ENCODE peak calls at places on chromosomes 2 and 18, in ten cellular contexts. One of them, this sample, is unnamed.

GRCh38 chr2:240328526-240328925 is 106.9 kb upstream of the GPC1 start:
- DNase-seq in choroid plexus epithelial cell: no peak
- DNase-seq in epithelial cell of proximal tubule: no peak
- DNase-seq in psoas muscle: no peak
- DNase-seq in ascending aorta: no peak
- DNase-seq in astrocyte of the spinal cord: no peak
- DNase-seq in endodermal cell: no peak
- DNase-seq in fibroblast of mammary gland: no peak
- DNase-seq in mammary epithelial cell: no peak
- DNase-seq in GM10248: no peak
- DNase-seq in this sample: no peak

GRCh38 chr18:45066868-45067267 is 386.2 kb downstream of the SETBP1 start:
- DNase-seq in choroid plexus epithelial cell: no peak
- DNase-seq in epithelial cell of proximal tubule: no peak
- DNase-seq in psoas muscle: peak; percentile 77
- DNase-seq in ascending aorta: no peak
- DNase-seq in astrocyte of the spinal cord: no peak
- DNase-seq in endodermal cell: no peak
- DNase-seq in fibroblast of mammary gland: no peak
- DNase-seq in mammary epithelial cell: no peak
- DNase-seq in GM10248: no peak
- DNase-seq in this sample: no peak

GRCh38 chr2:46157072-46157965 is 139.9 kb upstream of the EPAS1 start:
- DNase-seq in choroid plexus epithelial cell: no peak
- DNase-seq in epithelial cell of proximal tubule: no peak
- DNase-seq in psoas muscle: no peak
- DNase-seq in ascending aorta: no peak
- DNase-seq in astrocyte of the spinal cord: no peak
- DNase-seq in endodermal cell: no peak
- DNase-seq in fibroblast of mammary gland: no peak
- DNase-seq in mammary epithelial cell: no peak
- DNase-seq in GM10248: no peak
- DNase-seq in this sample: no peak

GRCh38 chr2:9838391-9838790 is 4.9 kb upstream of the TAF1B start:
- DNase-seq in choroid plexus epithelial cell: no peak
- DNase-seq in epithelial cell of proximal tubule: no peak
- DNase-seq in psoas muscle: no peak
- DNase-seq in ascending aorta: no peak
- DNase-seq in astrocyte of the spinal cord: no peak
- DNase-seq in endodermal cell: no peak
- DNase-seq in fibroblast of mammary gland: no peak
- DNase-seq in mammary epithelial cell: no peak
- DNase-seq in GM10248: no peak
- DNase-seq in this sample: no peak

GRCh38 chr2:26614205-26615128 is 26.7 kb downstream of the CIB4 start:
- DNase-seq in choroid plexus epithelial cell: no peak
- DNase-seq in epithelial cell of proximal tubule: no peak
- DNase-seq in psoas muscle: no peak
- DNase-seq in ascending aorta: no peak
- DNase-seq in astrocyte of the spinal cord: no peak
- DNase-seq in endodermal cell: no peak
- DNase-seq in fibroblast of mammary gland: no peak
- DNase-seq in mammary epithelial cell: no peak
- DNase-seq in GM10248: no peak
- DNase-seq in this sample: no peak

GRCh38 chr2:655626-656025 is 21.6 kb downstream of the TMEM18 start:
- DNase-seq in choroid plexus epithelial cell: peak; percentile 67
- DNase-seq in epithelial cell of proximal tubule: no peak
- DNase-seq in psoas muscle: no peak
- DNase-seq in ascending aorta: no peak
- DNase-seq in astrocyte of the spinal cord: no peak
- DNase-seq in endodermal cell: no peak
- DNase-seq in fibroblast of mammary gland: peak; percentile 34
- DNase-seq in mammary epithelial cell: peak; percentile 19
- DNase-seq in GM10248: no peak
- DNase-seq in this sample: no peak

GRCh38 chr2:239918749-239919148 is 106.4 kb downstream of the NDUFA10 start:
- DNase-seq in choroid plexus epithelial cell: no peak
- DNase-seq in epithelial cell of proximal tubule: no peak
- DNase-seq in psoas muscle: no peak
- DNase-seq in ascending aorta: no peak
- DNase-seq in astrocyte of the spinal cord: no peak
- DNase-seq in endodermal cell: peak; percentile 23
- DNase-seq in fibroblast of mammary gland: no peak
- DNase-seq in mammary epithelial cell: no peak
- DNase-seq in GM10248: no peak
- DNase-seq in this sample: no peak

GRCh38 chr2:108347786-108348185 is 30.0 kb upstream of the SULT1C4 start:
- DNase-seq in choroid plexus epithelial cell: no peak
- DNase-seq in epithelial cell of proximal tubule: no peak
- DNase-seq in psoas muscle: no peak
- DNase-seq in ascending aorta: no peak
- DNase-seq in astrocyte of the spinal cord: no peak
- DNase-seq in endodermal cell: no peak
- DNase-seq in fibroblast of mammary gland: no peak
- DNase-seq in mammary epithelial cell: no peak
- DNase-seq in GM10248: no peak
- DNase-seq in this sample: no peak

GRCh38 chr18:50644807-50645206 is 84.9 kb downstream of the MAPK4 start:
- DNase-seq in choroid plexus epithelial cell: peak; percentile 34
- DNase-seq in epithelial cell of proximal tubule: no peak
- DNase-seq in psoas muscle: no peak
- DNase-seq in ascending aorta: no peak
- DNase-seq in astrocyte of the spinal cord: no peak
- DNase-seq in endodermal cell: peak; percentile 90
- DNase-seq in fibroblast of mammary gland: no peak
- DNase-seq in mammary epithelial cell: no peak
- DNase-seq in GM10248: no peak
- DNase-seq in this sample: no peak

GRCh38 chr2:32752205-32752604 is 124.4 kb downstream of the TTC27 start:
- DNase-seq in choroid plexus epithelial cell: peak; percentile 45
- DNase-seq in epithelial cell of proximal tubule: no peak
- DNase-seq in psoas muscle: no peak
- DNase-seq in ascending aorta: no peak
- DNase-seq in astrocyte of the spinal cord: peak; percentile 31
- DNase-seq in endodermal cell: no peak
- DNase-seq in fibroblast of mammary gland: no peak
- DNase-seq in mammary epithelial cell: no peak
- DNase-seq in GM10248: no peak
- DNase-seq in this sample: no peak

GRCh38 chr2:9115219-9115618 is 91.4 kb upstream of the ASAP2 start:
- DNase-seq in choroid plexus epithelial cell: no peak
- DNase-seq in epithelial cell of proximal tubule: no peak
- DNase-seq in psoas muscle: no peak
- DNase-seq in ascending aorta: no peak
- DNase-seq in astrocyte of the spinal cord: no peak
- DNase-seq in endodermal cell: no peak
- DNase-seq in fibroblast of mammary gland: no peak
- DNase-seq in mammary epithelial cell: no peak
- DNase-seq in GM10248: no peak
- DNase-seq in this sample: no peak

GRCh38 chr2:214075446-214075845 is 335.4 kb upstream of the VWC2L start:
- DNase-seq in choroid plexus epithelial cell: peak; percentile 51
- DNase-seq in epithelial cell of proximal tubule: no peak
- DNase-seq in psoas muscle: no peak
- DNase-seq in ascending aorta: no peak
- DNase-seq in astrocyte of the spinal cord: no peak
- DNase-seq in endodermal cell: no peak
- DNase-seq in fibroblast of mammary gland: no peak
- DNase-seq in mammary epithelial cell: no peak
- DNase-seq in GM10248: no peak
- DNase-seq in this sample: no peak

GRCh38 chr2:30731248-30731647 is 76.0 kb downstream of the CAPN13 start:
- DNase-seq in choroid plexus epithelial cell: no peak
- DNase-seq in epithelial cell of proximal tubule: no peak
- DNase-seq in psoas muscle: no peak
- DNase-seq in ascending aorta: no peak
- DNase-seq in astrocyte of the spinal cord: no peak
- DNase-seq in endodermal cell: no peak
- DNase-seq in fibroblast of mammary gland: no peak
- DNase-seq in mammary epithelial cell: no peak
- DNase-seq in GM10248: no peak
- DNase-seq in this sample: no peak

DNA sequence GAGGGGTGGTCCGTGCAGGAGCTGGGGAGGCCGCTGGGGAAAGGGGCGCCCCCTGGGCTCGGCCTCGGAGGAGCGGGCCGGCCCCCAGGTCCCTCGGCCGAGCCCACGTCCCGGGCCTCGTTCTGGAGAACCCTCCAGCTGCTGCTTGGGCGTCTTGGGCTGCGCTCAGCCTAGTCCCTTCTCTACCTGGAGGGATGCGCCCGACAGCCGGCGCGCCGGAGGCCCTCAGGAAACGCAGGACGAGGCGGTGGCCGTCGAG is 293 bp upstream of the D2HGDH start:
- DNase-seq in choroid plexus epithelial cell: no peak
- DNase-seq in epithelial cell of proximal tubule: no peak
- DNase-seq in psoas muscle: no peak
- DNase-seq in ascending aorta: no peak
- DNase-seq in astrocyte of the spinal cord: no peak
- DNase-seq in endodermal cell: no peak
- DNase-seq in fibroblast of mammary gland: no peak
- DNase-seq in mammary epithelial cell: no peak
- DNase-seq in GM10248: no peak
- DNase-seq in this sample: no peak
- TF ChIP-seq CTCF in choroid plexus epithelial cell: no peak
- TF ChIP-seq CTCF in epithelial cell of proximal tubule: peak; percentile 19
- TF ChIP-seq CTCF in psoas muscle: no peak
- TF ChIP-seq CTCF in ascending aorta: no peak
- TF ChIP-seq CTCF in astrocyte of the spinal cord: no peak
- TF ChIP-seq CTCF in endodermal cell: peak; percentile 30
- TF ChIP-seq CTCF in fibroblast of mammary gland: no peak
- TF ChIP-seq CTCF in mammary epithelial cell: no peak
- TF ChIP-seq CTCF in GM10248: no peak
- TF ChIP-seq CTCF in this sample: no peak

DNA sequence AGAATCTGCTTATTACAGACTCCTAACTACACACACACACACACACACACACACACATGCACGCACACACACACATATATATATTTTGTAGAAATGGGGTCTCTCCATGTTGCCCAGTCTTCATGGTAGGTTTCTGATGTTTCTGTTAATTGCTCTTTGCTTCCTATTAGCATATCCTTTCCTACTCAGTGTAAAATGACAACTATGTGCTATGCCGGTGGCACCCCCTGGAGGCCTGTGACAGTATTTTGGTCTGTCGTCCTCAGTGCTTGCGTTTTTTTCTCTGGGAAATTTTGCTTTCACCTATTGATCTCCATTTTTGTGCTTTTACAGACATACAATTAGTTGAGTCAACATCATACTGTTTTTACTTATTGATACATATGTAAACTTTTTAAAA is 322.1 kb downstream of the LRRTM1 start:
- DNase-seq in choroid plexus epithelial cell: no peak
- DNase-seq in epithelial cell of proximal tubule: no peak
- DNase-seq in psoas muscle: no peak
- DNase-seq in ascending aorta: no peak
- DNase-seq in astrocyte of the spinal cord: no peak
- DNase-seq in endodermal cell: peak; percentile 88
- DNase-seq in fibroblast of mammary gland: no peak
- DNase-seq in mammary epithelial cell: no peak
- DNase-seq in GM10248: no peak
- DNase-seq in this sample: no peak
- TF ChIP-seq CTCF in choroid plexus epithelial cell: no peak
- TF ChIP-seq CTCF in epithelial cell of proximal tubule: peak; percentile 47
- TF ChIP-seq CTCF in psoas muscle: no peak
- TF ChIP-seq CTCF in ascending aorta: no peak
- TF ChIP-seq CTCF in astrocyte of the spinal cord: no peak
- TF ChIP-seq CTCF in endodermal cell: peak; percentile 85
- TF ChIP-seq CTCF in fibroblast of mammary gland: peak; percentile 24
- TF ChIP-seq CTCF in mammary epithelial cell: no peak
- TF ChIP-seq CTCF in GM10248: peak; percentile 13
- TF ChIP-seq CTCF in this sample: no peak

GRCh38 chr18:361941-362913 is 94.4 kb upstream of the THOC1 start:
- DNase-seq in choroid plexus epithelial cell: peak; percentile 49
- DNase-seq in epithelial cell of proximal tubule: no peak
- DNase-seq in psoas muscle: peak; percentile 77
- DNase-seq in ascending aorta: no peak
- DNase-seq in astrocyte of the spinal cord: peak; percentile 86
- DNase-seq in endodermal cell: no peak
- DNase-seq in fibroblast of mammary gland: peak; percentile 99
- DNase-seq in mammary epithelial cell: no peak
- DNase-seq in GM10248: no peak
- DNase-seq in this sample: no peak
- TF ChIP-seq CTCF in choroid plexus epithelial cell: no peak
- TF ChIP-seq CTCF in epithelial cell of proximal tubule: no peak
- TF ChIP-seq CTCF in psoas muscle: no peak
- TF ChIP-seq CTCF in ascending aorta: no peak
- TF ChIP-seq CTCF in astrocyte of the spinal cord: no peak
- TF ChIP-seq CTCF in endodermal cell: no peak
- TF ChIP-seq CTCF in fibroblast of mammary gland: no peak
- TF ChIP-seq CTCF in mammary epithelial cell: no peak
- TF ChIP-seq CTCF in GM10248: no peak
- TF ChIP-seq CTCF in this sample: no peak

GRCh38 chr2:99845291-99845690 is 297.1 kb downstream of the AFF3 start:
- DNase-seq in choroid plexus epithelial cell: no peak
- DNase-seq in epithelial cell of proximal tubule: no peak
- DNase-seq in psoas muscle: no peak
- DNase-seq in ascending aorta: no peak
- DNase-seq in astrocyte of the spinal cord: no peak
- DNase-seq in endodermal cell: no peak
- DNase-seq in fibroblast of mammary gland: no peak
- DNase-seq in mammary epithelial cell: no peak
- DNase-seq in GM10248: no peak
- DNase-seq in this sample: no peak

GRCh38 chr2:99836670-99837069 is 305.7 kb downstream of the AFF3 start:
- DNase-seq in choroid plexus epithelial cell: no peak
- DNase-seq in epithelial cell of proximal tubule: no peak
- DNase-seq in psoas muscle: no peak
- DNase-seq in ascending aorta: no peak
- DNase-seq in astrocyte of the spinal cord: no peak
- DNase-seq in endodermal cell: no peak
- DNase-seq in fibroblast of mammary gland: peak; percentile 38
- DNase-seq in mammary epithelial cell: no peak
- DNase-seq in GM10248: no peak
- DNase-seq in this sample: no peak

GRCh38 chr2:99837103-99837591 is 305.2 kb downstream of the AFF3 start:
- DNase-seq in choroid plexus epithelial cell: no peak
- DNase-seq in epithelial cell of proximal tubule: no peak
- DNase-seq in psoas muscle: no peak
- DNase-seq in ascending aorta: no peak
- DNase-seq in astrocyte of the spinal cord: no peak
- DNase-seq in endodermal cell: no peak
- DNase-seq in fibroblast of mammary gland: no peak
- DNase-seq in mammary epithelial cell: no peak
- DNase-seq in GM10248: no peak
- DNase-seq in this sample: no peak

GRCh38 chr2:99841749-99842148 is 300.6 kb downstream of the AFF3 start:
- DNase-seq in choroid plexus epithelial cell: peak; percentile 71
- DNase-seq in epithelial cell of proximal tubule: no peak
- DNase-seq in psoas muscle: no peak
- DNase-seq in ascending aorta: no peak
- DNase-seq in astrocyte of the spinal cord: peak; percentile 65
- DNase-seq in endodermal cell: no peak
- DNase-seq in fibroblast of mammary gland: peak; percentile 38
- DNase-seq in mammary epithelial cell: no peak
- DNase-seq in GM10248: no peak
- DNase-seq in this sample: no peak

DNA sequence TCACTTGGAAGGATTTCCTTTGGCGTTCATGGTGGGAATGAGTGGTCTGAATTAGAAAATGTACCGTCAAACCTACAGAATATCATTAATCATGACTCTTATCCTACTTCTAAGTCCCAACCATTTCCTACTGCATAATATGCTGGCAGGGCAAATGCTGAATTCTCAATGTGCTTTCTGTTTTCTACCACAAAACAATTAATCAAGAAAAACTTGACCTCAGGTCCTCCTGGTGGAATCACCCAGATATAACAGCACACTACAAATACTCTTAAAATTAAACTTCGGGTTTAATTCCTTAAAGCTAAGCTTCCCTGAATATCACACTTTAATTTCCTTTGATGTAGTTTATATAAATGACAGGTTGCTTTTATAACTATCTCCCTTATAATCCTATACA is 301.6 kb downstream of the AFF3 start:
- DNase-seq in choroid plexus epithelial cell: no peak
- DNase-seq in epithelial cell of proximal tubule: no peak
- DNase-seq in psoas muscle: no peak
- DNase-seq in ascending aorta: no peak
- DNase-seq in astrocyte of the spinal cord: no peak
- DNase-seq in endodermal cell: no peak
- DNase-seq in fibroblast of mammary gland: no peak
- DNase-seq in mammary epithelial cell: no peak
- DNase-seq in GM10248: no peak
- DNase-seq in this sample: no peak
- TF ChIP-seq CTCF in choroid plexus epithelial cell: no peak
- TF ChIP-seq CTCF in epithelial cell of proximal tubule: peak; percentile 21
- TF ChIP-seq CTCF in psoas muscle: no peak
- TF ChIP-seq CTCF in ascending aorta: no peak
- TF ChIP-seq CTCF in astrocyte of the spinal cord: no peak
- TF ChIP-seq CTCF in endodermal cell: peak; percentile 43
- TF ChIP-seq CTCF in fibroblast of mammary gland: no peak
- TF ChIP-seq CTCF in mammary epithelial cell: no peak
- TF ChIP-seq CTCF in GM10248: no peak
- TF ChIP-seq CTCF in this sample: no peak

This sample was measured in GM13976.